ENCODE peak calls at places on chromosome 2, in six cellular contexts. U is GM23338, G is left lung, P is SK-N-SH, H is PC-9, R is adrenal gland. E is an unnamed sample. For H3K36me3, the result is how much of the 10 kb centered on the place peaks cover.

GRCh38 chr2:58432491-58433166 is 191.5 kb upstream of the FANCL start:
- DNase-seq in H (no peak), G (no peak), R (no peak), U (no peak), P (no peak), E (peak)

GRCh38 chr2:238891667-238892500 is 44.0 kb downstream of the TWIST2 start:
- DNase-seq in R (no peak), G (no peak), U (no peak), P (no peak), H (no peak), E (no peak)

GRCh38 chr2:85699325-85699724 is 5.2 kb downstream of the GNLY start:
- DNase-seq in G (no peak), R (no peak), U (peak), P (no peak), H (no peak), E (no peak)

GRCh38 chr2:102074167-102074778 is 68.3 kb upstream of the IL1R1 start:
- DNase-seq in U (no peak), H (no peak), R (no peak), G (no peak), P (no peak), E (no peak)

GRCh38 chr2:30359644-30360167 is 87.3 kb upstream of the LCLAT1 start:
- DNase-seq in R (peak), H (no peak), G (peak), U (no peak), P (no peak), E (no peak)

GRCh38 chr2:112110966-112111365 is 27.2 kb upstream of the FBLN7 start:
- DNase-seq in P (no peak), U (no peak), G (no peak), R (no peak), H (no peak), E (no peak)

GRCh38 chr2:199310654-199311275 is 147.0 kb downstream of the SATB2 start:
- DNase-seq in G (no peak), H (no peak), U (no peak), R (no peak), P (no peak), E (no peak)

GRCh38 chr2:169107645-169108044 is 38.3 kb downstream of the DHRS9 start:
- DNase-seq in P (no peak), G (no peak), R (no peak), U (no peak), H (no peak), E (no peak)

GRCh38 chr2:71889991-71890684 is 257.5 kb downstream of the CYP26B1 start:
- DNase-seq in P (no peak), U (no peak), R (no peak), H (no peak), G (no peak), E (no peak)

GRCh38 chr2:36696533-36696932 is at the start of gene VIT:
- DNase-seq in R (no peak), U (no peak), P (no peak), H (no peak), G (no peak), E (no peak)

GRCh38 chr2:202031261-202031986 is 2.2 kb upstream of the FZD7 start:
- DNase-seq in R (no peak), U (no peak), H (no peak), P (no peak), G (no peak), E (no peak)

GRCh38 chr2:202035089-202035940 is 1.7 kb downstream of the FZD7 start:
- DNase-seq in U (peak), H (peak), P (no peak), R (peak), G (peak), E (peak)

GRCh38 chr2:202034249-202035088 is 814 bp downstream of the FZD7 start:
- DNase-seq in P (peak), R (peak), G (no peak), U (no peak), H (peak), E (peak)

GRCh38 chr2:202032841-202033316 is 776 bp upstream of the FZD7 start:
- DNase-seq in P (no peak), H (no peak), R (peak), U (peak), G (peak), E (peak)

GRCh38 chr2:202033317-202034248 is at the start of gene FZD7:
- DNase-seq in U (peak), G (peak), H (peak), R (peak), P (peak), E (peak)
- TF ChIP-seq CTCF in U (no peak), G (no peak), H (no peak), R (no peak), P (peak), E (no peak)

GRCh38 chr2:63060079-63060482 is 9.5 kb downstream of the OTX1 start:
- DNase-seq in P (no peak), G (no peak), U (no peak), H (no peak), R (no peak), E (no peak)
- H3K4me3 ChIP-seq in P (no peak), G (no peak), U (peak), H (peak), R (no peak), E (no peak)

GRCh38 chr2:12500899-12501298 is 215.8 kb upstream of the TRIB2 start:
- DNase-seq in U (no peak), H (no peak), R (no peak), G (no peak), P (no peak), E (no peak)

GRCh38 chr2:12498703-12499102 is 218.0 kb upstream of the TRIB2 start:
- DNase-seq in G (no peak), P (no peak), R (no peak), H (no peak), U (no peak), E (no peak)

GRCh38 chr2:12504443-12504842 is 212.3 kb upstream of the TRIB2 start:
- DNase-seq in G (no peak), U (no peak), R (no peak), P (no peak), H (no peak), E (no peak)

GRCh38 chr2:12501469-12502147 is 215.1 kb upstream of the TRIB2 start:
- DNase-seq in G (peak), R (no peak), P (no peak), U (no peak), H (no peak), E (no peak)

DNA sequence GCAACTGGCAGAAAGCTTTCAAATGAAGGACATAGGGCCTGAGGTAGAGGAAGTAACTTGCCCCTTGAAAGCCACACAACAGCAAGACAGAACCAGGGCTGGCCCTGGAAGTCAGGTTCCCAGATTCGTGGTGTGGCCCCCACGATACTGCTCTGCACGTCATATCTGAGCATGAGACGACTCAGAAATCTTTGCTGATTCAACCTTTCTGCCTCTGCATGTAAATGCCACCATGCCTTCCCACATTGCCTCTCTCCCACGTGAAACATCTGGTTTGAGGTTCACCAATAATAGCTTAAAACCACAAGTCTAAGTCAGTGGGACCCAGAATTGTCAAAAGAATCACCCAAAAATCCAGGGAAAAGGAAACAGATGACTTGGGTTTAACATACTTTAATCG is 214.0 kb upstream of the TRIB2 start:
- DNase-seq in P (no peak), U (no peak), R (no peak), G (no peak), H (no peak), E (no peak)
- H3K36me3 ChIP-seq in P (under half), U (under half), R (under half), G (under half), H (under half), E (under half)

DNA sequence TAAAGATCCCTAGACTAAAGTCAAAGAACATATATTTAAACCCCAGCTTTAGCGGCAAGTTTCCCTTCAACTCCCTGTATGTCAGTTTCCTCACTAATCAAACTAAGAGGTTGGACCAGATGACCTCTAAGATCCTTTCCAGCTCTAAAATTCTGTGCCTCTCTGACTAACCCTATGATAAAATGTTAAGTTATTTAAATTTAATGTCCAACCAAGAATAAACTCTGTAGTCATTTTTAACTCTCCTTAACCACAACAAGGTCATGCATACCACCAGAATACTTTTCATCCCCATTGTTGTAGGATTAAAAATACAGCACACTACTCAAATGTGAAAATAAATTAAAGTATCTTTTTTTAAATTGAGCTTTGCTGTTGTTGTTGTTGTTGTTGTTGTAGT is 5.2 kb upstream of the PDE1A start:
- DNase-seq in R (no peak), G (no peak), U (no peak), H (no peak), P (no peak), E (no peak)
- TF ChIP-seq CTCF in R (no peak), G (no peak), U (no peak), H (no peak), P (no peak), E (no peak)

E was measured in colonic mucosa.